ENCODE peak calls at places on chromosomes 2 and 18, in ten cellular contexts. V is kidney glomerular epithelial cell; S is activated CD4-positive, CD25-positive, alpha-beta regulatory T cell; N is Calu3; Z is activated naive CD8-positive, alpha-beta T cell treated with anti-CD3 and anti-CD28 coated beads for 36 hours; R is nucleus accumbens; A is NCI-H510A treated with DMSO at 0.1 percent for 48 hours; X is non-pigmented ciliary epithelial cell; I is uterus; Q is posterior cingulate gyrus. G is an unnamed sample.

GRCh38 chr2:105803773-105804172 is 59.1 kb downstream of the NCK2 start:
- DNase-seq in R (no peak), A (no peak), Q (no peak), S (no peak), Z (no peak), V (no peak), X (no peak), I (no peak), N (no peak), G (no peak)

GRCh38 chr2:43326116-43326825 is 99.9 kb upstream of the ZFP36L2 start:
- DNase-seq in S (no peak), Q (no peak), V (no peak), A (no peak), X (no peak), N (no peak), I (no peak), R (no peak), Z (no peak), G (no peak)

GRCh38 chr2:111037136-111037535 is 83.6 kb upstream of the BCL2L11 start:
- DNase-seq in Q (no peak), A (no peak), V (no peak), I (no peak), X (no peak), R (no peak), S (no peak), N (no peak), Z (no peak), G (no peak)

GRCh38 chr2:65566617-65567016 is 134.2 kb upstream of the SPRED2 start:
- DNase-seq in Z (no peak), N (no peak), S (no peak), Q (no peak), V (no peak), A (no peak), R (no peak), I (no peak), X (no peak), G (no peak)

GRCh38 chr2:101986386-101986785 is 5.4 kb upstream of the IL1R2 start:
- DNase-seq in I (no peak), X (no peak), R (no peak), N (no peak), A (no peak), Z (no peak), S (no peak), Q (no peak), V (peak), G (no peak)

GRCh38 chr2:234564719-234565118 is 67.8 kb upstream of the ARL4C start:
- DNase-seq in Z (no peak), Q (no peak), S (no peak), X (no peak), A (no peak), R (no peak), N (no peak), I (no peak), V (peak), G (no peak)

GRCh38 chr18:58567453-58568196 is 61.3 kb downstream of the ALPK2 start:
- DNase-seq in V (peak), N (no peak), S (no peak), A (no peak), I (peak), Q (no peak), Z (no peak), X (peak), R (no peak), G (peak)

GRCh38 chr2:214261683-214262082 is 149.2 kb upstream of the VWC2L start:
- DNase-seq in V (peak), Z (no peak), A (no peak), N (no peak), R (no peak), S (no peak), Q (no peak), X (no peak), I (no peak), G (no peak)

GRCh38 chr2:114170070-114170469 is 272.4 kb upstream of the DPP10 start:
- DNase-seq in V (peak), A (no peak), X (no peak), Q (no peak), S (no peak), Z (no peak), N (no peak), I (no peak), R (no peak), G (no peak)

GRCh38 chr2:149033716-149034115 is 4.8 kb upstream of the LYPD6B start:
- DNase-seq in S (no peak), Z (no peak), Q (no peak), X (no peak), R (no peak), I (no peak), N (no peak), V (no peak), A (peak), G (no peak)

GRCh38 chr2:3168230-3168891 is 209.3 kb downstream of the EIPR1 start:
- DNase-seq in V (no peak), A (no peak), R (no peak), S (no peak), Z (no peak), Q (no peak), X (peak), N (no peak), I (no peak), G (no peak)

GRCh38 chr2:16249269-16250055 is 309.1 kb downstream of the MYCN start:
- DNase-seq in Z (no peak), X (no peak), V (no peak), Q (no peak), N (no peak), I (no peak), R (no peak), A (no peak), S (no peak), G (no peak)

GRCh38 chr2:234288974-234289455 is 207.9 kb downstream of the ARL4C start:
- DNase-seq in X (no peak), A (peak), V (peak), N (peak), R (no peak), S (peak), I (no peak), Q (peak), Z (peak), G (no peak)

GRCh38 chr2:185507703-185508102 is 230.9 kb upstream of the FSIP2 start:
- DNase-seq in S (no peak), N (no peak), R (no peak), A (no peak), Z (no peak), X (no peak), V (no peak), Q (no peak), I (no peak), G (no peak)

GRCh38 chr2:231745303-231746038 is 35.6 kb downstream of the PDE6D start:
- DNase-seq in V (no peak), R (no peak), X (no peak), Q (no peak), I (no peak), Z (no peak), A (no peak), N (no peak), S (no peak), G (no peak)

GRCh38 chr2:239831272-239831731 is 193.8 kb downstream of the NDUFA10 start:
- DNase-seq in S (no peak), Q (no peak), X (no peak), N (no peak), I (no peak), A (no peak), Z (no peak), V (no peak), R (no peak), G (no peak)

GRCh38 chr2:109674894-109675534 is 60.9 kb downstream of the SOWAHC start:
- DNase-seq in Z (no peak), I (no peak), N (peak), X (no peak), A (no peak), S (no peak), Q (no peak), V (no peak), R (no peak), G (no peak)

GRCh38 chr2:239291505-239292350 is 109.1 kb downstream of the HDAC4 start:
- DNase-seq in A (peak), I (no peak), Z (no peak), S (no peak), X (no peak), V (no peak), Q (peak), R (no peak), N (no peak), G (no peak)

GRCh38 chr2:172698041-172698863 is 37.4 kb upstream of the RAPGEF4 start:
- DNase-seq in Z (peak), I (no peak), Q (no peak), S (no peak), R (no peak), N (peak), A (no peak), V (peak), X (peak), G (peak)

GRCh38 chr2:108604196-108604595 is 69.9 kb downstream of the LIMS1 start:
- DNase-seq in N (no peak), X (no peak), S (no peak), Z (no peak), V (no peak), I (no peak), R (no peak), A (no peak), Q (no peak), G (no peak)

GRCh38 chr2:182366625-182367024 is 60.2 kb downstream of the PDE1A start:
- DNase-seq in R (no peak), I (peak), Z (no peak), X (no peak), N (no peak), A (peak), S (no peak), Q (no peak), V (no peak), G (no peak)

GRCh38 chr2:25521665-25522387 is 151.6 kb downstream of the DTNB start:
- DNase-seq in N (peak), I (peak), R (no peak), Q (no peak), Z (peak), V (peak), A (peak), X (peak), S (no peak), G (peak)

GRCh38 chr2:117981810-117982209 is 32.1 kb downstream of the CCDC93 start:
- DNase-seq in X (no peak), A (no peak), N (no peak), Z (no peak), Q (no peak), S (no peak), R (no peak), I (no peak), V (no peak), G (no peak)

GRCh38 chr2:178327516-178327915 is 123.5 kb downstream of the PRKRA start:
- DNase-seq in S (no peak), N (no peak), A (peak), X (no peak), Q (no peak), R (no peak), Z (no peak), I (no peak), V (no peak), G (no peak)

GRCh38 chr2:160390544-160391258 is 102.9 kb downstream of the RBMS1 start:
- DNase-seq in R (no peak), A (no peak), Z (no peak), S (no peak), V (no peak), Q (no peak), N (no peak), X (no peak), I (no peak), G (no peak)

GRCh38 chr2:218999881-219000568 is 6.8 kb upstream of the CRYBA2 start:
- DNase-seq in S (no peak), N (no peak), V (no peak), I (no peak), X (no peak), Z (no peak), R (no peak), Q (no peak), A (peak), G (no peak)